ENCODE peak calls at places on chromosomes 16 and 17, in seven cellular contexts. K is nucleus accumbens, C is epithelial cell of prostate, W is BJ, L is GM19239, J is SK-N-SH, A is COR-L47. N is an unnamed sample.
A peak's percentile ranks its signal among the peaks of the same experiment; 100 is the strongest.

GRCh38 chr17:64718058-64718457 is 56.0 kb upstream of the SMURF2 start:
- DNase-seq in W (no peak), L (no peak), C (peak; percentile 8), K (no peak), J (no peak), A (no peak), N (no peak)

GRCh38 chr17:83200231-83200699 is 120.9 kb downstream of the METRNL start:
- DNase-seq in L (no peak), K (no peak), W (no peak), J (no peak), A (no peak), C (no peak), N (no peak)

GRCh38 chr17:7634384-7634783 is 4.4 kb downstream of the SHBG start:
- DNase-seq in C (no peak), K (peak; percentile 9), J (peak; percentile 89), L (no peak), W (no peak), A (no peak), N (no peak)

GRCh38 chr17:77783991-77784820 is 174.3 kb upstream of the TNRC6C start:
- DNase-seq in A (no peak), C (no peak), K (no peak), L (no peak), W (no peak), J (no peak), N (no peak)

GRCh38 chr17:44092051-44092450 is 21.5 kb downstream of the G6PC3 start:
- DNase-seq in J (no peak), C (no peak), K (no peak), A (no peak), W (no peak), L (no peak), N (no peak)

GRCh38 chr16:50301626-50302471 is 35.5 kb downstream of the ADCY7 start:
- DNase-seq in W (no peak), L (no peak), K (no peak), A (no peak), J (peak; percentile 27), C (no peak), N (no peak)

GRCh38 chr16:56481468-56482112 is 30.2 kb downstream of the OGFOD1 start:
- DNase-seq in L (no peak), A (no peak), K (no peak), W (no peak), J (no peak), C (no peak), N (no peak)

GRCh38 chr16:87233928-87234327 is 83.3 kb downstream of the C16orf95 start:
- DNase-seq in L (no peak), A (no peak), C (no peak), J (no peak), W (no peak), K (no peak), N (no peak)

GRCh38 chr17:83170571-83171260 is 91.3 kb downstream of the METRNL start:
- DNase-seq in C (no peak), A (no peak), J (peak; percentile 20), K (no peak), W (no peak), L (no peak), N (no peak)

GRCh38 chr17:81528651-81529436 is 667 bp downstream of the FSCN2 start:
- DNase-seq in W (no peak), K (no peak), A (no peak), C (no peak), L (no peak), J (peak; percentile 75), N (no peak)

GRCh38 chr16:30654856-30655255 is 3.4 kb upstream of the FBRS start:
- DNase-seq in W (no peak), A (no peak), J (no peak), L (no peak), K (no peak), C (no peak), N (no peak)

GRCh38 chr17:9937901-9938300 is 32.8 kb upstream of the RCVRN start:
- DNase-seq in K (no peak), C (no peak), A (no peak), L (no peak), J (no peak), W (no peak), N (no peak)

GRCh38 chr17:21318439-21318838 is 33.9 kb downstream of the MAP2K3 start:
- DNase-seq in C (no peak), L (no peak), K (no peak), J (no peak), W (no peak), A (no peak), N (no peak)

GRCh38 chr16:86567701-86568571 is 1.3 kb downstream of the FOXC2 start:
- DNase-seq in K (no peak), L (no peak), W (no peak), A (no peak), C (no peak), J (no peak), N (no peak)

GRCh38 chr16:67987460-67988160 is 7.3 kb upstream of the DPEP3 start:
- DNase-seq in W (no peak), K (no peak), L (no peak), J (no peak), A (no peak), C (no peak), N (no peak)

GRCh38 chr16:73145166-73145565 is 97.2 kb upstream of the ZFHX3 start:
- DNase-seq in A (no peak), K (no peak), J (no peak), L (no peak), W (no peak), C (no peak), N (no peak)

GRCh38 chr16:1512174-1512573 is 19.0 kb downstream of the TELO2 start:
- DNase-seq in A (no peak), K (no peak), L (no peak), J (no peak), W (no peak), C (no peak), N (no peak)

GRCh38 chr17:78399693-78400144 is 21.3 kb downstream of the PGS1 start:
- DNase-seq in A (no peak), J (no peak), K (no peak), L (no peak), W (no peak), C (no peak), N (no peak)

GRCh38 chr17:39632153-39632941 is 4.6 kb upstream of the STARD3 start:
- DNase-seq in K (peak; percentile 32), A (peak; percentile 33), C (no peak), L (no peak), W (no peak), J (no peak), N (no peak)

GRCh38 chr17:79740413-79740812 is 9.7 kb downstream of the ENPP7 start:
- DNase-seq in W (no peak), L (no peak), K (no peak), C (no peak), J (peak; percentile 58), A (no peak), N (no peak)

GRCh38 chr16:11681977-11682654 is 13.9 kb downstream of the SNN start:
- DNase-seq in W (no peak), A (no peak), K (no peak), C (no peak), J (no peak), L (no peak), N (no peak)

GRCh38 chr17:81885869-81886548 is 5.4 kb downstream of the ALYREF start:
- DNase-seq in A (no peak), K (no peak), J (peak; percentile 21), L (no peak), C (no peak), W (no peak), N (no peak)

N was measured in HFF-Myc.